ENCODE peak calls at places on chromosomes 2 and 18, in six cellular contexts. One of them, this sample, is unnamed.

GRCh38 chr2:2840101-2840531 is 509.0 kb upstream of the MYT1L start:
- DNase-seq in ecto neural progenitor cell: peak
- DNase-seq in M059J: no peak
- DNase-seq in NCI-H1105: no peak
- DNase-seq in GM03348: no peak
- DNase-seq in cardiac fibroblast: no peak
- DNase-seq in this sample: no peak

GRCh38 chr2:11354363-11355154 is 10.1 kb upstream of the ROCK2 start:
- DNase-seq in ecto neural progenitor cell: no peak
- DNase-seq in M059J: no peak
- DNase-seq in NCI-H1105: no peak
- DNase-seq in GM03348: no peak
- DNase-seq in cardiac fibroblast: no peak
- DNase-seq in this sample: no peak

GRCh38 chr2:160053946-160054345 is 8.5 kb downstream of the PLA2R1 start:
- DNase-seq in ecto neural progenitor cell: no peak
- DNase-seq in M059J: no peak
- DNase-seq in NCI-H1105: no peak
- DNase-seq in GM03348: no peak
- DNase-seq in cardiac fibroblast: no peak
- DNase-seq in this sample: no peak

GRCh38 chr2:191991442-191991841 is 144.6 kb upstream of the CAVIN2 start:
- DNase-seq in ecto neural progenitor cell: no peak
- DNase-seq in M059J: no peak
- DNase-seq in NCI-H1105: no peak
- DNase-seq in GM03348: no peak
- DNase-seq in cardiac fibroblast: no peak
- DNase-seq in this sample: no peak

GRCh38 chr2:30410217-30410616 is 36.8 kb upstream of the LCLAT1 start:
- DNase-seq in ecto neural progenitor cell: peak
- DNase-seq in M059J: peak
- DNase-seq in NCI-H1105: no peak
- DNase-seq in GM03348: peak
- DNase-seq in cardiac fibroblast: peak
- DNase-seq in this sample: peak

GRCh38 chr2:83017366-83018090 is 1441.6 kb downstream of the SUCLG1 start:
- DNase-seq in ecto neural progenitor cell: no peak
- DNase-seq in M059J: no peak
- DNase-seq in NCI-H1105: no peak
- DNase-seq in GM03348: no peak
- DNase-seq in cardiac fibroblast: peak
- DNase-seq in this sample: peak

GRCh38 chr18:63237911-63238710 is 81.5 kb downstream of the BCL2 start:
- DNase-seq in ecto neural progenitor cell: peak
- DNase-seq in M059J: peak
- DNase-seq in NCI-H1105: no peak
- DNase-seq in GM03348: peak
- DNase-seq in cardiac fibroblast: peak
- DNase-seq in this sample: peak

GRCh38 chr18:55268629-55269275 is 309.5 kb upstream of the CCDC68 start:
- DNase-seq in ecto neural progenitor cell: no peak
- DNase-seq in M059J: no peak
- DNase-seq in NCI-H1105: no peak
- DNase-seq in GM03348: no peak
- DNase-seq in cardiac fibroblast: no peak
- DNase-seq in this sample: no peak

GRCh38 chr2:50658883-50659282 is 373.0 kb downstream of the NRXN1 start:
- DNase-seq in ecto neural progenitor cell: no peak
- DNase-seq in M059J: no peak
- DNase-seq in NCI-H1105: no peak
- DNase-seq in GM03348: no peak
- DNase-seq in cardiac fibroblast: no peak
- DNase-seq in this sample: no peak

GRCh38 chr2:56583796-56584313 is 400.1 kb downstream of the CCDC85A start:
- DNase-seq in ecto neural progenitor cell: no peak
- DNase-seq in M059J: peak
- DNase-seq in NCI-H1105: no peak
- DNase-seq in GM03348: no peak
- DNase-seq in cardiac fibroblast: no peak
- DNase-seq in this sample: no peak

GRCh38 chr18:79889569-79889968 is 61.9 kb downstream of the SLC66A2 start:
- DNase-seq in ecto neural progenitor cell: no peak
- DNase-seq in M059J: no peak
- DNase-seq in NCI-H1105: no peak
- DNase-seq in GM03348: no peak
- DNase-seq in cardiac fibroblast: no peak
- DNase-seq in this sample: no peak

GRCh38 chr2:223580951-223581350 is 21.2 kb downstream of the SCG2 start:
- DNase-seq in ecto neural progenitor cell: no peak
- DNase-seq in M059J: peak
- DNase-seq in NCI-H1105: no peak
- DNase-seq in GM03348: peak
- DNase-seq in cardiac fibroblast: peak
- DNase-seq in this sample: peak

GRCh38 chr2:215904101-215904500 is 109.2 kb downstream of the MREG start:
- DNase-seq in ecto neural progenitor cell: no peak
- DNase-seq in M059J: peak
- DNase-seq in NCI-H1105: no peak
- DNase-seq in GM03348: peak
- DNase-seq in cardiac fibroblast: peak
- DNase-seq in this sample: peak

GRCh38 chr2:189534854-189535253 is 45.7 kb downstream of the SLC40A1 start:
- DNase-seq in ecto neural progenitor cell: no peak
- DNase-seq in M059J: peak
- DNase-seq in NCI-H1105: no peak
- DNase-seq in GM03348: peak
- DNase-seq in cardiac fibroblast: peak
- DNase-seq in this sample: peak

GRCh38 chr2:170685591-170685990 is 29.5 kb upstream of the SP5 start:
- DNase-seq in ecto neural progenitor cell: peak
- DNase-seq in M059J: no peak
- DNase-seq in NCI-H1105: no peak
- DNase-seq in GM03348: no peak
- DNase-seq in cardiac fibroblast: no peak
- DNase-seq in this sample: no peak

GRCh38 chr18:156514-157230 is 1.7 kb upstream of the USP14 start:
- DNase-seq in ecto neural progenitor cell: no peak
- DNase-seq in M059J: no peak
- DNase-seq in NCI-H1105: no peak
- DNase-seq in GM03348: no peak
- DNase-seq in cardiac fibroblast: no peak
- DNase-seq in this sample: no peak

GRCh38 chr2:230816735-230817134 is 48.0 kb upstream of the ITM2C start:
- DNase-seq in ecto neural progenitor cell: no peak
- DNase-seq in M059J: no peak
- DNase-seq in NCI-H1105: no peak
- DNase-seq in GM03348: no peak
- DNase-seq in cardiac fibroblast: no peak
- DNase-seq in this sample: no peak

GRCh38 chr2:45045706-45046105 is 36.5 kb upstream of the SIX2 start:
- DNase-seq in ecto neural progenitor cell: no peak
- DNase-seq in M059J: peak
- DNase-seq in NCI-H1105: no peak
- DNase-seq in GM03348: no peak
- DNase-seq in cardiac fibroblast: no peak
- DNase-seq in this sample: peak